ENCODE peak calls at places on chromosomes 5 and 9, in six cellular contexts. X, K, W, T, Z and C are unnamed samples.

GRCh38 chr5:179306191-179307005 is 38.9 kb downstream of the ADAMTS2 start:
- DNase-seq in Z (peak), W (no peak), K (no peak), T (no peak), X (no peak), C (peak)

GRCh38 chr9:131886839-131887238 is 147.0 kb upstream of the RAPGEF1 start:
- DNase-seq in W (no peak), Z (no peak), T (no peak), X (no peak), K (no peak), C (peak)

GRCh38 chr9:91151014-91151740 is 210.5 kb downstream of the AUH start:
- DNase-seq in K (no peak), W (no peak), Z (no peak), X (no peak), T (no peak), C (no peak)

GRCh38 chr5:16741007-16741406 is 124.2 kb upstream of the RETREG1 start:
- DNase-seq in W (no peak), T (no peak), X (no peak), K (peak), Z (no peak), C (no peak)

GRCh38 chr9:109020113-109020512 is 6.8 kb upstream of the CTNNAL1 start:
- DNase-seq in T (no peak), W (no peak), X (no peak), K (no peak), Z (no peak), C (no peak)

GRCh38 chr5:172671091-172671490 is 30.0 kb downstream of the NEURL1B start:
- DNase-seq in Z (no peak), W (no peak), K (no peak), X (no peak), T (no peak), C (no peak)

GRCh38 chr9:133730994-133731715 is 7.0 kb downstream of the SARDH start:
- DNase-seq in T (no peak), K (no peak), W (no peak), X (no peak), Z (peak), C (no peak)

GRCh38 chr5:145283101-145283500 is 552.0 kb downstream of the PRELID2 start:
- DNase-seq in W (no peak), K (no peak), T (no peak), Z (no peak), X (no peak), C (no peak)

GRCh38 chr5:113022661-113023060 is 46.1 kb downstream of the DCP2 start:
- DNase-seq in T (peak), K (no peak), X (no peak), W (no peak), Z (no peak), C (no peak)

GRCh38 chr9:15136646-15137045 is 170.4 kb downstream of the TTC39B start:
- DNase-seq in Z (no peak), T (no peak), K (no peak), W (no peak), X (peak), C (no peak)

GRCh38 chr9:126613656-126614055 is at the start of gene LMX1B:
- DNase-seq in W (no peak), T (no peak), K (no peak), Z (no peak), X (peak), C (peak)

GRCh38 chr9:11088826-11089374 is 476.1 kb upstream of the PTPRD start:
- DNase-seq in Z (no peak), W (no peak), T (no peak), X (no peak), K (no peak), C (no peak)

GRCh38 chr5:125298258-125298657 is 551.8 kb upstream of the ZNF608 start:
- DNase-seq in X (no peak), Z (no peak), W (no peak), K (no peak), T (no peak), C (no peak)

GRCh38 chr5:176680226-176680563 is 32.9 kb downstream of the TSPAN17 start:
- DNase-seq in K (no peak), Z (no peak), T (no peak), X (no peak), W (no peak), C (no peak)

GRCh38 chr9:127563579-127563978 is 48.5 kb upstream of the STXBP1 start:
- DNase-seq in Z (no peak), X (no peak), T (no peak), W (no peak), K (no peak), C (no peak)

GRCh38 chr5:140295414-140295813 is 7.5 kb downstream of the PFDN1 start:
- DNase-seq in T (peak), Z (no peak), W (peak), X (no peak), K (peak), C (no peak)

GRCh38 chr9:127168756-127169506 is 46.5 kb upstream of the ANGPTL2 start:
- DNase-seq in K (no peak), T (no peak), W (peak), X (no peak), Z (peak), C (no peak)

GRCh38 chr5:86679529-86679928 is 61.8 kb downstream of the COX7C start:
- DNase-seq in T (peak), Z (no peak), X (peak), W (no peak), K (peak), C (peak)

GRCh38 chr5:144267961-144268513 is 97.4 kb downstream of the KCTD16 start:
- DNase-seq in K (no peak), T (no peak), X (no peak), W (no peak), Z (no peak), C (no peak)

GRCh38 chr5:61029456-61030162 is 84.6 kb downstream of the NDUFAF2 start:
- DNase-seq in K (no peak), W (no peak), T (no peak), Z (no peak), X (no peak), C (no peak)

GRCh38 chr5:14678773-14679334 is 14.3 kb downstream of the OTULIN start:
- DNase-seq in T (no peak), K (no peak), W (no peak), X (no peak), Z (no peak), C (no peak)

GRCh38 chr5:172162348-172162747 is 25.7 kb downstream of the STK10 start:
- DNase-seq in K (peak), Z (no peak), T (no peak), X (no peak), W (no peak), C (no peak)

GRCh38 chr9:20985851-20986600 is 45.4 kb downstream of the HACD4 start:
- DNase-seq in W (no peak), T (no peak), Z (no peak), X (no peak), K (no peak), C (no peak)

GRCh38 chr5:155727512-155728145 is 599.3 kb upstream of the SGCD start:
- DNase-seq in W (no peak), Z (no peak), X (no peak), K (no peak), T (no peak), C (no peak)

GRCh38 chr9:137496601-137497375 is 37.7 kb upstream of the NSMF start:
- DNase-seq in W (no peak), Z (no peak), K (no peak), X (no peak), T (no peak), C (no peak)

GRCh38 chr5:113187879-113188278 is 211.3 kb downstream of the DCP2 start:
- DNase-seq in Z (no peak), X (no peak), K (no peak), T (no peak), W (no peak), C (no peak)

GRCh38 chr5:148179234-148179824 is 11.0 kb downstream of the SPINK14 start:
- DNase-seq in W (no peak), Z (no peak), X (peak), T (peak), K (peak), C (peak)

GRCh38 chr5:144237851-144238250 is 67.2 kb downstream of the KCTD16 start:
- DNase-seq in K (no peak), W (no peak), T (no peak), X (no peak), Z (no peak), C (no peak)

GRCh38 chr5:181045316-181045715 is 5.2 kb downstream of the BTNL9 start:
- DNase-seq in Z (no peak), K (no peak), W (no peak), T (peak), X (no peak), C (no peak)

GRCh38 chr9:111251453-111251837 is 78.6 kb downstream of the OR2K2 start:
- DNase-seq in W (no peak), K (no peak), T (no peak), X (no peak), Z (no peak), C (no peak)

GRCh38 chr9:15512889-15513288 is 2.1 kb upstream of the PSIP1 start:
- DNase-seq in K (no peak), T (peak), X (no peak), W (no peak), Z (no peak), C (no peak)

GRCh38 chr9:90600029-90600428 is 42.6 kb downstream of the DIRAS2 start:
- DNase-seq in T (no peak), K (no peak), X (no peak), W (no peak), Z (no peak), C (no peak)

GRCh38 chr5:73236541-73237128 is 63.6 kb downstream of the TMEM174 start:
- DNase-seq in X (no peak), K (no peak), Z (no peak), T (no peak), W (no peak), C (no peak)

GRCh38 chr9:69396759-69397158 is 71.7 kb downstream of the ENTREP1 start:
- DNase-seq in Z (no peak), X (no peak), W (no peak), T (no peak), K (no peak), C (no peak)

GRCh38 chr5:103258957-103259704 is 568 bp downstream of the MACIR start:
- DNase-seq in W (peak), T (peak), Z (peak), K (peak), X (no peak), C (no peak)

GRCh38 chr5:1477341-1477740 is 32.1 kb upstream of the SLC6A3 start:
- DNase-seq in Z (peak), K (no peak), X (no peak), W (no peak), T (no peak), C (no peak)

GRCh38 chr9:137127301-137128157 is 11.4 kb upstream of the GRIN1 start:
- DNase-seq in K (peak), W (no peak), T (peak), Z (no peak), X (no peak), C (no peak)

GRCh38 chr9:22446950-22447606 is 454 bp downstream of the DMRTA1 start:
- DNase-seq in Z (peak), X (no peak), W (no peak), T (no peak), K (no peak), C (no peak)
- H3K4me3 ChIP-seq in Z (peak), X (no peak), W (peak), T (no peak), K (peak), C (peak)

GRCh38 chr5:68055686-68056085 is 159.9 kb upstream of the PIK3R1 start:
- DNase-seq in K (no peak), X (no peak), W (no peak), T (no peak), Z (no peak), C (no peak)
- TF ChIP-seq CTCF in K (no peak), X (no peak), W (no peak), T (no peak), Z (no peak), C (no peak)

GRCh38 chr5:157859227-157859575 is 256 bp upstream of the CLINT1 start:
- DNase-seq in X (no peak), T (no peak), W (no peak), K (no peak), Z (no peak), C (no peak)

GRCh38 chr5:157858527-157859226 is at the start of gene CLINT1:
- DNase-seq in X (peak), W (peak), T (peak), Z (peak), K (peak), C (peak)

GRCh38 chr5:157862183-157862851 is 3.4 kb upstream of the CLINT1 start:
- DNase-seq in X (no peak), Z (no peak), W (no peak), T (peak), K (no peak), C (no peak)

GRCh38 chr5:157864067-157864466 is 5.1 kb upstream of the CLINT1 start:
- DNase-seq in W (no peak), X (no peak), T (peak), Z (no peak), K (no peak), C (no peak)

GRCh38 chr5:157860898-157861894 is 2.3 kb upstream of the CLINT1 start:
- DNase-seq in K (peak), X (no peak), T (peak), Z (peak), W (no peak), C (no peak)
- H3K4me3 ChIP-seq in K (peak), X (no peak), T (peak), Z (no peak), W (no peak), C (no peak)

GRCh38 chr5:33328842-33329241 is 111.9 kb upstream of the TARS1 start:
- DNase-seq in K (no peak), T (no peak), Z (no peak), W (no peak), X (no peak), C (no peak)
- TF ChIP-seq CTCF in K (no peak), T (no peak), Z (no peak), W (no peak), X (no peak), C (no peak)

GRCh38 chr5:122880170-122880689 is 34.8 kb downstream of the SNX24 start:
- DNase-seq in T (no peak), K (no peak), W (no peak), Z (no peak), X (no peak), C (no peak)
- H3K4me3 ChIP-seq in T (no peak), K (no peak), W (no peak), Z (no peak), X (no peak), C (no peak)

GRCh38 chr9:92328225-92328624 is 2.5 kb downstream of the CENPP start:
- DNase-seq in K (peak), T (peak), Z (no peak), W (no peak), X (peak), C (no peak)
- TF ChIP-seq CTCF in K (peak), T (peak), Z (no peak), W (no peak), X (peak), C (peak)

GRCh38 chr9:114805670-114806551 is at the start of gene TNFSF15:
- DNase-seq in Z (no peak), W (no peak), X (no peak), T (peak), K (peak), C (peak)
- H3K4me3 ChIP-seq in Z (no peak), W (no peak), X (no peak), T (peak), K (no peak), C (peak)

GRCh38 chr5:123476696-123477095 is 35.3 kb upstream of the CSNK1G3 start:
- DNase-seq in T (no peak), K (no peak), Z (no peak), W (no peak), X (no peak), C (no peak)

GRCh38 chr5:123474238-123474637 is 37.7 kb upstream of the CSNK1G3 start:
- DNase-seq in W (no peak), Z (no peak), T (no peak), X (no peak), K (no peak), C (no peak)

GRCh38 chr5:123471385-123471784 is 40.6 kb upstream of the CSNK1G3 start:
- DNase-seq in K (no peak), T (no peak), X (no peak), Z (no peak), W (no peak), C (no peak)

DNA sequence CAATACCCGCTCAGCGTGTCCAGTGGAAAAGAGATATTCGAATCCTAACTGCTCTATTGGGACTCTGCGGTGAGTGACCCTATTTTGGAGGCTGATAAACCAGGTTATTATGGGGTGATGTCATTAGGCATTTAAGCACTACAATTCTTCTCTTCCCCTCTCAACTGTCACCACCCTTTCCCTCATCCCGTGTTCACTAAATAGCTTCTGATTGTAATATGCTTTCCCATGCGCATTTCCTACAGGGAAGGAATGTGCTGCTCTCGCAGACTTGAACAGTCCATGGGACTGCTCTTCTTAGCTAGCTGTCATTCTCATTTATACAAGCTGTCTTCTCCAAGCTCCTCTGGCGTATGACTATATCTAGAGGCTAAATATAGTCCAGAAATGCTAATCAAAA is 39.8 kb upstream of the CSNK1G3 start:
- DNase-seq in W (no peak), K (no peak), Z (no peak), X (no peak), T (no peak), C (no peak)
- TF ChIP-seq CTCF in W (no peak), K (no peak), Z (no peak), X (no peak), T (no peak), C (no peak)

DNA sequence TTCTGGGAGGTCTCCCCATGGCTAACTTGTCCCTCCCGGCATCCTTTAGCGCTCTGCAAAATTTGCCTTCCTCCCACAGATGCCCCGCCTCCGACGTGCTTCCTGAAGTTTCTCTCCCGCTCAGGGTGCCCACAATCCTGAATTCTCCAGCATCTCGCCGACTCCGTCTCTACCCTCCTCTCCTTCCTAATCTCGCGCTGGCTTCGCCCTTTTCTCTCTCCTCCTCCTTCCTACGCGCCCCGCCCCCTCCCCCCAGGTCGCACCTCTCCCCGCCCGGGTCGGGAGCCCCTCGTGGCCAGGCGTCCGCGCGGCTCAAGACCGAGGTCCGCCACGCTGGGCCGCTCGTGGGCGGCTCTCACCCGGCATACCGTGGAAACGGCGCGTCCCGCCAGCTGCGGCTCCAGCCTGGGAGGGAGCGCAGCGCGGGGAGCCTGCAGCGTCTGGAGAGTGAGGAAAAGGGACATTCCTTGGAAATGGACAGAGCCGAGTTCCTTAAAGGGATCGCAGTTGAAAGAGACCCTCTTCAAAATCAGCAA is 4.8 kb upstream of the IRX2 start:
- DNase-seq in T (no peak), W (no peak), Z (no peak), X (no peak), K (no peak), C (no peak)
- H3K4me3 ChIP-seq in T (no peak), W (peak), Z (no peak), X (no peak), K (no peak), C (peak)